ENCODE peak calls at places on chromosomes 4 and X, in seven cellular contexts. T is neural crest cell; N is stimulated activated CD4-positive, alpha-beta T cell treated with anti-CD3 and anti-CD28 coated beads, Interleukin-12 subunit alpha, Interleukin-12 subunit beta, amount 100 ng/mL, for 24 hours; B is left colon; Q is nephron progenitor cell; Y is AML-193; D is AG20443. R is an unnamed sample.

GRCh38 chrX:69968956-69969355 is 80.8 kb downstream of the AWAT2 start:
- DNase-seq in T (no peak), N (no peak), B (no peak), Q (no peak), Y (no peak), D (no peak), R (no peak)

GRCh38 chr4:147518086-147518485 is 37.2 kb downstream of the EDNRA start:
- DNase-seq in T (no peak), N (no peak), B (no peak), Q (no peak), Y (no peak), D (no peak), R (no peak)

GRCh38 chr4:7096264-7096663 is 28.4 kb upstream of the GRPEL1 start:
- DNase-seq in T (no peak), N (no peak), B (no peak), Q (no peak), Y (no peak), D (no peak), R (no peak)

GRCh38 chr4:113837397-113837796 is 75.9 kb upstream of the CAMK2D start:
- DNase-seq in T (no peak), N (no peak), B (no peak), Q (no peak), Y (peak), D (peak), R (no peak)

GRCh38 chr4:88158360-88159136 is at the start of gene ABCG2:
- DNase-seq in T (peak), N (peak), B (peak), Q (peak), Y (peak), D (peak), R (peak)

GRCh38 chr4:145207934-145208333 is 27.5 kb upstream of the OTUD4 start:
- DNase-seq in T (no peak), N (no peak), B (no peak), Q (no peak), Y (no peak), D (no peak), R (no peak)

GRCh38 chr4:10273030-10273429 is 156.4 kb upstream of the WDR1 start:
- DNase-seq in T (no peak), N (no peak), B (no peak), Q (no peak), Y (no peak), D (peak), R (no peak)

GRCh38 chr4:139918994-139919393 is 235.0 kb downstream of the MAML3 start:
- DNase-seq in T (no peak), N (no peak), B (no peak), Q (no peak), Y (no peak), D (no peak), R (no peak)

GRCh38 chr4:24753519-24753918 is 41.9 kb upstream of the SOD3 start:
- DNase-seq in T (no peak), N (no peak), B (no peak), Q (no peak), Y (no peak), D (peak), R (no peak)

GRCh38 chr4:153794001-153794400 is 5.1 kb upstream of the SFRP2 start:
- DNase-seq in T (no peak), N (no peak), B (no peak), Q (no peak), Y (no peak), D (no peak), R (no peak)

GRCh38 chrX:44828008-44828605 is 15.7 kb upstream of the DUSP21 start:
- DNase-seq in T (no peak), N (no peak), B (no peak), Q (no peak), Y (no peak), D (peak), R (no peak)

GRCh38 chr4:6909970-6910339 is 329 bp downstream of the TBC1D14 start:
- DNase-seq in T (peak), N (no peak), B (peak), Q (peak), Y (peak), D (no peak), R (no peak)

GRCh38 chr4:126899382-126899801 is 733.4 kb upstream of the INTU start:
- DNase-seq in T (no peak), N (no peak), B (no peak), Q (no peak), Y (no peak), D (peak), R (no peak)

GRCh38 chrX:34918856-34919255 is 23.7 kb upstream of the FAM47B start:
- DNase-seq in T (peak), N (no peak), B (no peak), Q (peak), Y (no peak), D (peak), R (peak)

GRCh38 chr4:100257567-100257966 is 67.3 kb upstream of the DDIT4L start:
- DNase-seq in T (no peak), N (no peak), B (no peak), Q (no peak), Y (peak), D (no peak), R (no peak)

GRCh38 chrX:42485621-42486020 is 292.3 kb downstream of the PPP1R2C start:
- DNase-seq in T (no peak), N (no peak), B (no peak), Q (no peak), Y (no peak), D (no peak), R (no peak)

GRCh38 chrX:141701081-141701480 is 2.5 kb upstream of the SPANXD start:
- DNase-seq in T (no peak), N (no peak), B (no peak), Q (no peak), Y (no peak), D (no peak), R (no peak)

GRCh38 chrX:20347486-20347885 is 80.8 kb upstream of the RPS6KA3 start:
- DNase-seq in T (no peak), N (no peak), B (no peak), Q (no peak), Y (no peak), D (peak), R (no peak)